ENCODE peak calls at places on chromosome 6, in four cellular contexts. S is H9, E is neuronal stem cell, V is H1. B is an unnamed sample.
A peak's percentile ranks its signal among the peaks of the same experiment; 100 is the strongest.

GRCh38 chr6:20932284-20932683 is 398.0 kb downstream of the CDKAL1 start:
- DNase-seq in S (no peak), E (no peak), V (no peak), B (no peak)

GRCh38 chr6:168676552-168677317 is 235.8 kb downstream of the SMOC2 start:
- DNase-seq in S (peak; percentile 21), E (no peak), V (peak; percentile 30), B (no peak)

GRCh38 chr6:157428418-157429202 is 47.6 kb downstream of the ZDHHC14 start:
- DNase-seq in S (no peak), E (no peak), V (no peak), B (no peak)

GRCh38 chr6:158064725-158065251 is 83.1 kb downstream of the SYNJ2 start:
- DNase-seq in S (no peak), E (no peak), V (no peak), B (no peak)

GRCh38 chr6:127352519-127352918 is 9.1 kb upstream of the ECHDC1 start:
- DNase-seq in S (no peak), E (no peak), V (no peak), B (no peak)

GRCh38 chr6:150547511-150548222 is 52.0 kb upstream of the PLEKHG1 start:
- DNase-seq in S (peak; percentile 40), E (no peak), V (no peak), B (no peak)

GRCh38 chr6:16816891-16817290 is 55.6 kb upstream of the ATXN1 start:
- DNase-seq in S (no peak), E (no peak), V (no peak), B (no peak)

GRCh38 chr6:3324262-3324942 is 65.7 kb downstream of the PSMG4 start:
- DNase-seq in S (no peak), E (no peak), V (no peak), B (peak; percentile 75)

GRCh38 chr6:33000053-33000452 is 9.3 kb downstream of the HLA-DOA start:
- DNase-seq in S (peak; percentile 81), E (peak; percentile 48), V (no peak), B (no peak)

GRCh38 chr6:29506446-29507067 is 18.8 kb upstream of the MAS1L start:
- DNase-seq in S (peak; percentile 8), E (no peak), V (peak; percentile 28), B (no peak)

GRCh38 chr6:168208854-168209253 is 110.7 kb downstream of the DACT2 start:
- DNase-seq in S (peak; percentile 95), E (no peak), V (peak; percentile 69), B (no peak)

GRCh38 chr6:13488015-13488895 is 855 bp upstream of the GFOD1 start:
- DNase-seq in S (peak; percentile 51), E (no peak), V (no peak), B (peak; percentile 79)

GRCh38 chr6:158172001-158172400 is 3.9 kb downstream of the GTF2H5 start:
- DNase-seq in S (no peak), E (no peak), V (no peak), B (no peak)

GRCh38 chr6:157681041-157681650 is 141.9 kb upstream of the SNX9 start:
- DNase-seq in S (no peak), E (no peak), V (no peak), B (no peak)

GRCh38 chr6:166343157-166343502 is 785 bp upstream of the SFT2D1 start:
- DNase-seq in S (no peak), E (no peak), V (no peak), B (no peak)

GRCh38 chr6:111759413-111759835 is 113.8 kb downstream of the FYN start:
- DNase-seq in S (no peak), E (no peak), V (no peak), B (no peak)

GRCh38 chr6:36516991-36517390 is 30.3 kb downstream of the STK38 start:
- DNase-seq in S (no peak), E (no peak), V (no peak), B (no peak)

GRCh38 chr6:36516559-36516958 is 30.7 kb downstream of the STK38 start:
- DNase-seq in S (no peak), E (no peak), V (no peak), B (no peak)

GRCh38 chr6:36515844-36516243 is 31.4 kb downstream of the STK38 start:
- DNase-seq in S (no peak), E (no peak), V (no peak), B (no peak)

GRCh38 chr6:36517408-36517807 is 29.9 kb downstream of the STK38 start:
- DNase-seq in S (no peak), E (no peak), V (no peak), B (no peak)

GRCh38 chr6:36514554-36515456 is 32.5 kb downstream of the STK38 start:
- DNase-seq in S (no peak), E (no peak), V (no peak), B (no peak)
- H4K8ac ChIP-seq in S (no peak overlapping the region), E (no peak overlapping the region), V (no peak overlapping the region), B (no peak overlapping the region)

GRCh38 chr6:55875420-55875819 is at the start of gene BMP5:
- DNase-seq in S (no peak), E (peak; percentile 14), V (no peak), B (peak; percentile 43)
- H2BK12ac ChIP-seq in S (no peak within 1 kb of the TSS), E (no peak within 1 kb of the TSS), V (no peak within 1 kb of the TSS), B (no peak within 1 kb of the TSS)

GRCh38 chr6:149013932-149014331 is 267.1 kb downstream of the UST start:
- DNase-seq in S (no peak), E (no peak), V (no peak), B (no peak)

GRCh38 chr6:149008741-149009140 is 261.9 kb downstream of the UST start:
- DNase-seq in S (no peak), E (no peak), V (no peak), B (no peak)

GRCh38 chr6:149014631-149015171 is 267.9 kb downstream of the UST start:
- DNase-seq in S (peak; percentile 95), E (no peak), V (peak; percentile 70), B (peak; percentile 11)

GRCh38 chr6:149015224-149015876 is 268.5 kb downstream of the UST start:
- DNase-seq in S (no peak), E (no peak), V (no peak), B (peak; percentile 12)

GRCh38 chr6:149012040-149012545 is 265.3 kb downstream of the UST start:
- DNase-seq in S (no peak), E (no peak), V (no peak), B (peak; percentile 94)
- H4K8ac ChIP-seq in S (no peak overlapping the region), E (no peak overlapping the region), V (no peak overlapping the region), B (no peak overlapping the region)

DNA sequence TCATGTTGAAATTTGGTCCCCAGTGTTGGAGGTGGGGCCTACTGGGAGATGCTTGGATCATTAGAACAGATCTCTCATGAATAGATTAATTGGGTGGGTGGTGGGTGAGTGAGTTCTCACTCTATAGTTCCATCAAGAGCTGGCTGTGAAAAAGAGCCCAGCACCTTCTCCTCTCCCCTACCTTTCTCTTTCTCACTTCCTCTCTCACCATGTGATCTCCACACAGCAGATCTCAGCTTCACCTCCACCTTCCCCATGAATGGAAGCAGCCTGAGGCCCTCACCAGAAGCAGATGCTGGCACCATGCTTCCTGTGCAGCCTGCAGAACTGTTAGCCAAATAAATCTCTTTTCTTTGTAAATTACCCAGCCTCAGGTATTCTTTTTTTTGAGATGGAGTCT is 12.9 kb upstream of the GMNN start:
- DNase-seq in S (no peak), E (no peak), V (no peak), B (no peak)
- H2BK12ac ChIP-seq in S (no peak overlapping the region), E (no peak overlapping the region), V (no peak overlapping the region), B (no peak overlapping the region)

B was measured in mesenchymal stem cell.